ENCODE peak calls at places on chromosome 14, in eight cellular contexts. N is right atrium auricular region; W is neural crest cell; S is NCI-H2081; T is GM23338; L is stromal cell of bone marrow; M is activated CD8-positive, alpha-beta memory T cell treated with anti-CD3 and anti-CD28 coated beads for 1 hour; E is amniotic epithelial cell. I is an unnamed sample.

GRCh38 chr14:95683793-95684192 is 2.4 kb upstream of the TCL1B start:
- DNase-seq in L (no peak), S (peak), E (no peak), N (no peak), T (peak), M (no peak), W (no peak), I (peak)

GRCh38 chr14:91144425-91145145 is 30.7 kb downstream of the DGLUCY start:
- DNase-seq in T (no peak), L (peak), E (peak), W (no peak), N (no peak), S (peak), M (no peak), I (peak)

GRCh38 chr14:63470877-63471565 is 72.2 kb downstream of the PPP2R5E start:
- DNase-seq in T (no peak), L (no peak), S (no peak), N (no peak), E (peak), M (no peak), W (no peak), I (peak)

GRCh38 chr14:65231286-65231980 is 129.1 kb upstream of the MAX start:
- DNase-seq in S (no peak), L (no peak), E (no peak), M (no peak), T (no peak), W (no peak), N (no peak), I (peak)

GRCh38 chr14:61934385-61934784 is 172.2 kb downstream of the SNAPC1 start:
- DNase-seq in L (peak), T (no peak), S (no peak), M (no peak), E (peak), W (no peak), N (no peak), I (peak)

GRCh38 chr14:93084402-93084801 is 31.3 kb downstream of the ITPK1 start:
- DNase-seq in W (no peak), E (no peak), L (no peak), S (no peak), N (no peak), M (no peak), T (no peak), I (no peak)

GRCh38 chr14:31161274-31161673 is 46.3 kb downstream of the HECTD1 start:
- DNase-seq in W (no peak), N (no peak), T (no peak), L (no peak), M (no peak), S (no peak), E (no peak), I (no peak)

GRCh38 chr14:56293506-56293905 is 175.3 kb downstream of the PELI2 start:
- DNase-seq in W (no peak), S (no peak), T (no peak), N (no peak), E (no peak), L (no peak), M (no peak), I (no peak)

GRCh38 chr14:93011650-93012317 is 88.8 kb downstream of the CHGA start:
- DNase-seq in T (no peak), M (no peak), S (peak), E (no peak), W (no peak), L (no peak), N (no peak), I (no peak)

GRCh38 chr14:24982472-24983155 is 67.3 kb downstream of the STXBP6 start:
- DNase-seq in W (no peak), T (no peak), E (peak), L (no peak), M (no peak), S (no peak), N (no peak), I (peak)

GRCh38 chr14:95922080-95922479 is 45.4 kb downstream of the TUNAR start:
- DNase-seq in S (no peak), W (no peak), L (no peak), T (no peak), M (no peak), N (no peak), E (no peak), I (no peak)

GRCh38 chr14:76917158-76917596 is 91.0 kb downstream of the LRRC74A start:
- DNase-seq in L (no peak), S (peak), E (peak), W (peak), T (peak), M (no peak), N (peak), I (peak)

GRCh38 chr14:71651228-71651627 is 281.0 kb upstream of the RGS6 start:
- DNase-seq in E (peak), S (no peak), L (peak), M (no peak), N (no peak), T (no peak), W (no peak), I (peak)

GRCh38 chr14:98955741-98956070 is 316.3 kb downstream of the BCL11B start:
- DNase-seq in N (peak), M (no peak), W (no peak), T (no peak), L (no peak), S (no peak), E (no peak), I (no peak)

GRCh38 chr14:88281447-88281846 is 41.6 kb downstream of the KCNK10 start:
- DNase-seq in W (no peak), S (no peak), T (no peak), E (no peak), M (no peak), L (no peak), N (no peak), I (no peak)

I was measured in kidney tubule cell.